ENCODE peak calls at places on chromosomes 7 and 10, in four cellular contexts. N is glutamatergic neuron, V is germinal center, G is right cardiac atrium. W is an unnamed sample.
A peak's percentile ranks its signal among the peaks of the same experiment; 100 is the strongest.

GRCh38 chr10:120945801-120946302 is 94.7 kb downstream of the WDR11 start:
- DNase-seq in V (no peak), N (no peak), G (peak; percentile 77), W (no peak)

GRCh38 chr7:17963281-17963680 is 23.0 kb upstream of the SNX13 start:
- DNase-seq in G (no peak), N (no peak), V (no peak), W (no peak)

GRCh38 chr10:118832242-118832651 is 77.5 kb upstream of the CACUL1 start:
- DNase-seq in G (peak; percentile 69), V (no peak), N (no peak), W (no peak)

GRCh38 chr10:32050145-32050544 is 6.1 kb downstream of the KIF5B start:
- DNase-seq in V (no peak), N (no peak), G (no peak), W (no peak)

GRCh38 chr7:40824461-40824860 is 689.7 kb downstream of the SUGCT start:
- DNase-seq in G (no peak), N (no peak), V (no peak), W (no peak)

GRCh38 chr10:27152687-27153086 is 1.5 kb downstream of the YME1L1 start:
- DNase-seq in V (no peak), N (no peak), G (no peak), W (no peak)

GRCh38 chr10:79025113-79025832 is 43.5 kb upstream of the ZMIZ1 start:
- DNase-seq in V (no peak), G (no peak), N (peak; percentile 75), W (no peak)

GRCh38 chr10:112389147-112389822 is 15.4 kb downstream of the ACSL5 start:
- DNase-seq in V (peak; percentile 26), G (no peak), N (no peak), W (no peak)

GRCh38 chr7:134313543-134313942 is 3.2 kb downstream of the SLC35B4 start:
- DNase-seq in V (no peak), G (no peak), N (no peak), W (no peak)

GRCh38 chr10:113764598-113764997 is 13.1 kb downstream of the PLEKHS1 start:
- DNase-seq in N (no peak), G (no peak), V (no peak), W (no peak)

GRCh38 chr10:120517881-120518484 is 61.0 kb downstream of the PLPP4 start:
- DNase-seq in V (no peak), G (no peak), N (no peak), W (no peak)

GRCh38 chr7:155913311-155913710 is 101.0 kb upstream of the SHH start:
- DNase-seq in N (no peak), V (no peak), G (no peak), W (no peak)

GRCh38 chr7:1455241-1455939 is 3.9 kb downstream of the MICALL2 start:
- DNase-seq in V (no peak), G (no peak), N (no peak), W (no peak)

GRCh38 chr10:106705576-106706526 is 458.7 kb downstream of the SORCS1 start:
- DNase-seq in G (peak; percentile 49), V (peak; percentile 10), N (peak; percentile 69), W (peak; percentile 44)

GRCh38 chr7:25951414-25952276 is 200.4 kb upstream of the NFE2L3 start:
- DNase-seq in G (peak; percentile 16), N (peak; percentile 39), V (no peak), W (no peak)

GRCh38 chr7:2715341-2716231 is 27.6 kb downstream of the AMZ1 start:
- DNase-seq in N (no peak), G (no peak), V (no peak), W (peak; percentile 70)

GRCh38 chr7:129721139-129721538 is 109.6 kb downstream of the NRF1 start:
- DNase-seq in G (no peak), N (no peak), V (no peak), W (no peak)